ENCODE peak calls at places on chromosomes 5 and 9, in four cellular contexts. One of them, this sample, is unnamed.
A peak's percentile ranks its signal among the peaks of the same experiment; 100 is the strongest.

GRCh38 chr9:35653611-35654010 is 2.9 kb upstream of the SIT1 start:
- DNase-seq in IMR-90: no peak
- DNase-seq in mesenchymal stem cell: no peak
- DNase-seq in astrocyte: no peak
- DNase-seq in this sample: no peak

GRCh38 chr5:39605966-39606591 is 181.3 kb upstream of the DAB2 start:
- DNase-seq in IMR-90: peak; percentile 36
- DNase-seq in mesenchymal stem cell: peak; percentile 26
- DNase-seq in astrocyte: peak; percentile 24
- DNase-seq in this sample: no peak

GRCh38 chr5:172769598-172770373 is 1.2 kb downstream of the DUSP1 start:
- DNase-seq in IMR-90: peak; percentile 51
- DNase-seq in mesenchymal stem cell: peak; percentile 49
- DNase-seq in astrocyte: no peak
- DNase-seq in this sample: peak; percentile 68

GRCh38 chr9:33044677-33045282 is 19.7 kb downstream of the DNAJA1 start:
- DNase-seq in IMR-90: no peak
- DNase-seq in mesenchymal stem cell: no peak
- DNase-seq in astrocyte: peak; percentile 7
- DNase-seq in this sample: peak; percentile 79

GRCh38 chr9:122356627-122357026 is 14.2 kb upstream of the PTGS1 start:
- DNase-seq in IMR-90: no peak
- DNase-seq in mesenchymal stem cell: no peak
- DNase-seq in astrocyte: no peak
- DNase-seq in this sample: peak; percentile 84

GRCh38 chr5:42948961-42949347 is 91.2 kb downstream of the ANXA2R start:
- DNase-seq in IMR-90: no peak
- DNase-seq in mesenchymal stem cell: no peak
- DNase-seq in astrocyte: no peak
- DNase-seq in this sample: no peak

GRCh38 chr9:78295177-78295575 is 1.7 kb upstream of the PSAT1 start:
- DNase-seq in IMR-90: no peak
- DNase-seq in mesenchymal stem cell: no peak
- DNase-seq in astrocyte: no peak
- DNase-seq in this sample: no peak

GRCh38 chr9:88403340-88403739 is 15.1 kb downstream of the SPIN1 start:
- DNase-seq in IMR-90: no peak
- DNase-seq in mesenchymal stem cell: no peak
- DNase-seq in astrocyte: no peak
- DNase-seq in this sample: no peak

GRCh38 chr5:52943285-52943684 is 45.9 kb upstream of the ITGA2 start:
- DNase-seq in IMR-90: no peak
- DNase-seq in mesenchymal stem cell: no peak
- DNase-seq in astrocyte: no peak
- DNase-seq in this sample: peak; percentile 11

GRCh38 chr5:134511796-134512660 is 13.4 kb upstream of the JADE2 start:
- DNase-seq in IMR-90: peak; percentile 63
- DNase-seq in mesenchymal stem cell: peak; percentile 85
- DNase-seq in astrocyte: peak; percentile 23
- DNase-seq in this sample: peak; percentile 75

GRCh38 chr5:393846-394275 is 49.1 kb upstream of the EXOC3 start:
- DNase-seq in IMR-90: peak; percentile 39
- DNase-seq in mesenchymal stem cell: peak; percentile 67
- DNase-seq in astrocyte: no peak
- DNase-seq in this sample: peak; percentile 53

GRCh38 chr9:34986541-34987047 is 3.0 kb upstream of the DNAJB5 start:
- DNase-seq in IMR-90: no peak
- DNase-seq in mesenchymal stem cell: peak; percentile 41
- DNase-seq in astrocyte: peak; percentile 18
- DNase-seq in this sample: peak; percentile 41

GRCh38 chr5:179008667-179009066 is 13.5 kb upstream of the GRM6 start:
- DNase-seq in IMR-90: no peak
- DNase-seq in mesenchymal stem cell: no peak
- DNase-seq in astrocyte: no peak
- DNase-seq in this sample: no peak

GRCh38 chr5:154301726-154302125 is 111.2 kb downstream of the GALNT10 start:
- DNase-seq in IMR-90: no peak
- DNase-seq in mesenchymal stem cell: no peak
- DNase-seq in astrocyte: no peak
- DNase-seq in this sample: no peak

GRCh38 chr5:154295551-154295950 is 105.0 kb downstream of the GALNT10 start:
- DNase-seq in IMR-90: no peak
- DNase-seq in mesenchymal stem cell: no peak
- DNase-seq in astrocyte: no peak
- DNase-seq in this sample: no peak

GRCh38 chr5:154296525-154297159 is 106.1 kb downstream of the GALNT10 start:
- DNase-seq in IMR-90: no peak
- DNase-seq in mesenchymal stem cell: no peak
- DNase-seq in astrocyte: no peak
- DNase-seq in this sample: no peak

GRCh38 chr5:154300207-154300606 is 109.7 kb downstream of the GALNT10 start:
- DNase-seq in IMR-90: no peak
- DNase-seq in mesenchymal stem cell: no peak
- DNase-seq in astrocyte: no peak
- DNase-seq in this sample: no peak

DNA sequence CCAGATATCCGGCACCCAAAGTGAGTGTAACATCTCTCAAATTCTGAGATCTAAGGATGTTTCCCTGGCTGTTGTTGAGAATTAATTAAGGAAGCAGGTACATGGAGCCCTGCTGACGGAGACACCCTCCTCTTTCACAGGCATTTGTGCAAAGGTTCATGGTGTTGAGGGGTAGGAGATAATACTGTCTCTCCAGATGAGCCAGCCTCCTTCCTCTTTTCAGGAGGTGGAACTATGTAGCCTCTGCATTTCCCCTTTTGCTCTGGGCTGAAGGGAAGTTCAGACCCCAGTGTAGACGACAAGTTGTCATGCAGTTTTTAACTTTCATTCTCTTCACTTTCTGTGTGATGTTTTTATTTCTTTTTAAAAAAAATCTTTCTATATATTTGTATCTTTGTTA is 107.5 kb downstream of the GALNT10 start:
- DNase-seq in IMR-90: no peak
- DNase-seq in mesenchymal stem cell: no peak
- DNase-seq in astrocyte: no peak
- DNase-seq in this sample: no peak
- H3K36me3 ChIP-seq in IMR-90: peaks cover 11% of the 10 kb centered on the region
- H3K36me3 ChIP-seq in mesenchymal stem cell: peaks cover 25% of the 10 kb centered on the region
- H3K36me3 ChIP-seq in astrocyte: peaks cover 35% of the 10 kb centered on the region
- H3K36me3 ChIP-seq in this sample: no peaks in the 10 kb centered on the region

DNA sequence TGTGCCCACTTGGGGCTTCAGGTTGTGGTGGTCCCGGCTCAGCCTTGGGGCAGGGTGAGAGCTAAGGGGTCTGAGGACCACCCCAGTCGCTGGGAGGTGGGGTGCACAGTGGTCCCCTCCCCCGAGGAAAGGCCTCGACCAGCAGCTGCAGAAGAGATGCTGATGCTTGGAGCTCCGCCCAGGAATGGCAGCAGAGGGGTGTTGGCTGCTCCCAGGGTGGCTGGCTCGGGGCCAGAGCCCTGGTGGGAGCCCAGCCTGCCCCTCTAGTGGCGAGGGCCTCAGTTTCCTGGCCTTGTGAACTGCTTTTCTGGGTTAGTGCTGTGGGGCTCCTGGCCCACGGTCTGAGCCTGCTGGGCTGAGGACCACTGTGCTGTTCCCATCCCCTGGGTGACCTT is 1.2 kb downstream of the DIPK1B start:
- DNase-seq in IMR-90: no peak
- DNase-seq in mesenchymal stem cell: no peak
- DNase-seq in astrocyte: no peak
- DNase-seq in this sample: no peak
- H3K4me3 ChIP-seq in IMR-90: no peak overlapping the region
- H3K4me3 ChIP-seq in mesenchymal stem cell: no peak overlapping the region
- H3K4me3 ChIP-seq in astrocyte: no peak overlapping the region
- H3K4me3 ChIP-seq in this sample: peak overlapping the region; percentile 64

GRCh38 chr5:180744253-180744652 is 4.4 kb upstream of the OR2Y1 start:
- DNase-seq in IMR-90: no peak
- DNase-seq in mesenchymal stem cell: no peak
- DNase-seq in astrocyte: no peak
- DNase-seq in this sample: no peak
- H3K27me3 ChIP-seq in IMR-90: no peaks in the 10 kb centered on the region
- H3K27me3 ChIP-seq in mesenchymal stem cell: peaks cover 35% of the 10 kb centered on the region
- H3K27me3 ChIP-seq in astrocyte: peaks cover 2% of the 10 kb centered on the region
- H3K27me3 ChIP-seq in this sample: no peaks in the 10 kb centered on the region

GRCh38 chr9:72574156-72574810 is 52.9 kb downstream of the TMC1 start:
- DNase-seq in IMR-90: no peak
- DNase-seq in mesenchymal stem cell: no peak
- DNase-seq in astrocyte: no peak
- DNase-seq in this sample: no peak

GRCh38 chr9:72579190-72579589 is 57.8 kb downstream of the TMC1 start:
- DNase-seq in IMR-90: peak; percentile 63
- DNase-seq in mesenchymal stem cell: peak; percentile 50
- DNase-seq in astrocyte: peak; percentile 58
- DNase-seq in this sample: no peak

GRCh38 chr9:72577212-72577753 is 55.9 kb downstream of the TMC1 start:
- DNase-seq in IMR-90: peak; percentile 85
- DNase-seq in mesenchymal stem cell: peak; percentile 81
- DNase-seq in astrocyte: peak; percentile 82
- DNase-seq in this sample: no peak

GRCh38 chr9:72576087-72576486 is 54.7 kb downstream of the TMC1 start:
- DNase-seq in IMR-90: no peak
- DNase-seq in mesenchymal stem cell: no peak
- DNase-seq in astrocyte: no peak
- DNase-seq in this sample: no peak

DNA sequence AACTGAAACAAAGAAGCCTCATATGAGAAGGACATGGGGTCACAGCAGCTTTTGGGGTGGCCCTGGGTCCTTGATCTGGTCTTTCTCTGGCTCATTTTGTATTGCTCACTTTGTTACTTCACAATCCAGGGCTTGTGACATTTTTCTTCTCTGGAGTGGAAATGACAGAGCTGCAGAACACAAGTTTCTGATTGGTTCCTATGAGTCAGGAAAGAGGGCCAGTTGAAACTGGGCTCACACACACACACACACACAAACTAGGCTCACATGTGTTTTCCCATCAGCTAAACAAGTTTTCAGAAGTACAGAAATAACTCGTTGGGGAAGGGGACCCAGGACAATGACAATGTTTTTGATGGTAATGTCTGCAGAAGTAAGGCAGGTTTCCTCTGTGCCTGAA is 54.3 kb downstream of the TMC1 start:
- DNase-seq in IMR-90: no peak
- DNase-seq in mesenchymal stem cell: peak; percentile 31
- DNase-seq in astrocyte: no peak
- DNase-seq in this sample: no peak
- H3K36me3 ChIP-seq in IMR-90: no peaks in the 10 kb centered on the region
- H3K36me3 ChIP-seq in mesenchymal stem cell: no peaks in the 10 kb centered on the region
- H3K36me3 ChIP-seq in astrocyte: no peaks in the 10 kb centered on the region
- H3K36me3 ChIP-seq in this sample: no peaks in the 10 kb centered on the region